ENCODE peak calls at places on chromosomes 1 and 21, in four cellular contexts. D is hepatocyte, E is spleen, O is transverse colon. P is an unnamed sample.

GRCh38 chr1:58975888-58976287 is 192.0 kb upstream of the JUN start:
- DNase-seq in D (peak; percentile 23), E (no peak), O (no peak), P (no peak)

GRCh38 chr1:234089396-234089795 is 184.9 kb downstream of the SLC35F3 start:
- DNase-seq in D (no peak), E (no peak), O (no peak), P (no peak)

GRCh38 chr1:25442178-25442577 is 11.5 kb downstream of the MACO1 start:
- DNase-seq in D (peak; percentile 48), E (no peak), O (no peak), P (no peak)

GRCh38 chr1:109927908-109928307 is 17.3 kb downstream of the CSF1 start:
- DNase-seq in D (peak; percentile 56), E (no peak), O (peak; percentile 72), P (no peak)

GRCh38 chr1:229624906-229625871 is 733 bp downstream of the TAF5L start:
- DNase-seq in D (peak; percentile 86), E (peak; percentile 90), O (peak; percentile 71), P (peak; percentile 84)

GRCh38 chr1:235206533-235207201 is 45.6 kb upstream of the RBM34 start:
- DNase-seq in D (no peak), E (no peak), O (no peak), P (no peak)

GRCh38 chr1:18385239-18385790 is 95.4 kb upstream of the KLHDC7A start:
- DNase-seq in D (peak; percentile 76), E (no peak), O (no peak), P (no peak)

GRCh38 chr21:38314534-38314933 is 57.7 kb downstream of the KCNJ15 start:
- DNase-seq in D (no peak), E (no peak), O (no peak), P (no peak)

GRCh38 chr1:29322861-29323585 is 86.7 kb downstream of the PTPRU start:
- DNase-seq in D (no peak), E (peak; percentile 61), O (no peak), P (peak; percentile 51)

GRCh38 chr1:79105499-79105898 is 99.0 kb upstream of the ADGRL4 start:
- DNase-seq in D (no peak), E (no peak), O (no peak), P (no peak)

GRCh38 chr21:14916676-14917141 is 148.1 kb downstream of the NRIP1 start:
- DNase-seq in D (peak; percentile 17), E (no peak), O (peak; percentile 10), P (no peak)
- H3K4me3 ChIP-seq in D (no peak overlapping the region), E (no peak overlapping the region), O (no peak overlapping the region), P (no peak overlapping the region)

GRCh38 chr1:202007703-202008489 is 2.5 kb upstream of the ELF3 start:
- DNase-seq in D (peak; percentile 93), E (peak; percentile 41), O (peak; percentile 90), P (peak; percentile 90)
- H3K4me1 ChIP-seq in D (peaks cover 38% of the 10 kb centered on the region), E (no peaks in the 10 kb centered on the region), O (no peaks in the 10 kb centered on the region), P (no peaks in the 10 kb centered on the region)

GRCh38 chr1:220881918-220882891 is 3.0 kb downstream of the HLX start:
- DNase-seq in D (no peak), E (peak; percentile 86), O (peak; percentile 46), P (no peak)
- H3K4me3 ChIP-seq in D (no peak overlapping the region), E (peak overlapping the region; percentile 73), O (peak overlapping the region; percentile 67), P (peak overlapping the region; percentile 70)

GRCh38 chr1:91737650-91738049 is 148.3 kb downstream of the TGFBR3 start:
- DNase-seq in D (no peak), E (no peak), O (no peak), P (no peak)
- H3K4me1 ChIP-seq in D (peaks cover 33% of the 10 kb centered on the region), E (peaks cover 33% of the 10 kb centered on the region), O (peaks cover 9% of the 10 kb centered on the region), P (peaks cover 19% of the 10 kb centered on the region)

GRCh38 chr21:42311160-42311559 is 4.0 kb downstream of the TFF3 start:
- DNase-seq in D (no peak), E (peak; percentile 61), O (no peak), P (no peak)

GRCh38 chr21:42310411-42311001 is 4.7 kb downstream of the TFF3 start:
- DNase-seq in D (no peak), E (peak; percentile 61), O (no peak), P (peak; percentile 61)

GRCh38 chr21:42313501-42313969 is 1.7 kb downstream of the TFF3 start:
- DNase-seq in D (no peak), E (no peak), O (peak; percentile 66), P (peak; percentile 63)

GRCh38 chr21:42312626-42313104 is 2.5 kb downstream of the TFF3 start:
- DNase-seq in D (no peak), E (peak; percentile 69), O (no peak), P (no peak)

GRCh38 chr21:42311816-42312625 is 3.2 kb downstream of the TFF3 start:
- DNase-seq in D (no peak), E (peak; percentile 73), O (no peak), P (no peak)
- H3K4me3 ChIP-seq in D (no peak overlapping the region), E (peak overlapping the region; percentile 31), O (peak overlapping the region; percentile 28), P (no peak overlapping the region)

DNA sequence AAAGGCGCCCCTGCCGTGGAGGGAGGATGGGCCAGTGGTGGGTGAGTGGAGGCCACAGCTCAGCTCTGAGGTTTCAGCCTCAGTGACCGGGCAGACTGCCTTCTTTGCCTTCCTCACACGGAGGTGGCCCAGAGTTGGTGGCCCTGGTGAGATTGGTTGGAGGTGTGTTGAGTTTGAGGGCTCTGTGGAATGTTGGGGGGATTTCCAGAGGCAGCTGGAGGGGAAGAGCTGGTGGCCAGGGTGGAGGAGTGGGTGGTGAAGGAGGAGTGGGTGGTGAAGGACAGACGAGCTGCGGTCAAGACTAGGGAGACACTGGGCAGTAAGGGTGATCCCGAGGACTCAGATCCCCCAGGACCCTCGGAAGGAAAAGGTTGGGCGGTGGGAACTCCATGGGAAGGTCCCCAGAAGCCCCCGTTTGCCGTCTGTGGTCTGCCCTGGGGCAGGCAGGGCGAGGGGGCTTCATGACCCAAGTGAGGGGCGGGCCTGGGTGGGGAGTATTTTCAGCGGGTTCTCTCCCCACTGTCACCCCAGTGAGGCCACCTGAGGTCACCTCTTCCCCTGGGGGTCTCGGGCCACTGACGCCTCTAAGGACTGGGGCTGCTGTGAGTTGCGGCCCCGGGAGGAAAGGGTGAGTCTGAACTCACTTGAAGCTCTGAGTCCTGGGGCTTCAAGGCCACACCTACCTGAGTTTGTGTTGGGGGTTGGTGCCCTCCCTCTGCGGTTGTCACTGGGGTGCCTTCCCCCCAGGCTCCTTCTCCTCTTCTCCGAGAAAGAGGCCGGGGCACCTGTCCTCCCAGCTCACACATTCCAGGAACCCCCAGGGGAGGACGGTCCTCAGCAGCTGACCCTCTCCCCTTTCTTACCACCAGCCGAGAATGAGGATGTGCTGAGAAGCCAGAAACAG is 22.7 kb upstream of the PIK3CD start:
- DNase-seq in D (no peak), E (peak; percentile 91), O (no peak), P (no peak)
- H3K4me1 ChIP-seq in D (no peaks in the 10 kb centered on the region), E (peaks cover 62% of the 10 kb centered on the region), O (no peaks in the 10 kb centered on the region), P (no peaks in the 10 kb centered on the region)

GRCh38 chr1:157992813-157993178 is 649 bp upstream of the KIRREL1 start:
- DNase-seq in D (no peak), E (no peak), O (no peak), P (no peak)

GRCh38 chr1:157993179-157994080 is at the start of gene KIRREL1:
- DNase-seq in D (peak; percentile 86), E (peak; percentile 70), O (peak; percentile 50), P (peak; percentile 81)

GRCh38 chr1:157994081-157994581 is 686 bp downstream of the KIRREL1 start:
- DNase-seq in D (peak; percentile 55), E (no peak), O (no peak), P (no peak)

GRCh38 chr1:157994704-157995540 is 1.5 kb downstream of the KIRREL1 start:
- DNase-seq in D (no peak), E (no peak), O (peak; percentile 20), P (no peak)

GRCh38 chr1:157992031-157992568 is 1.3 kb upstream of the KIRREL1 start:
- DNase-seq in D (peak; percentile 86), E (no peak), O (peak; percentile 67), P (peak; percentile 72)
- H3K4me3 ChIP-seq in D (no peak overlapping the region), E (no peak overlapping the region), O (no peak overlapping the region), P (no peak overlapping the region)

GRCh38 chr1:195765099-195765498 is 843.1 kb downstream of the KCNT2 start:
- DNase-seq in D (no peak), E (no peak), O (no peak), P (no peak)
- H3K4me1 ChIP-seq in D (no peaks in the 10 kb centered on the region), E (no peaks in the 10 kb centered on the region), O (no peaks in the 10 kb centered on the region), P (no peaks in the 10 kb centered on the region)

GRCh38 chr1:175146535-175147213 is 45.9 kb downstream of the KIAA0040 start:
- DNase-seq in D (peak; percentile 81), E (peak; percentile 90), O (peak; percentile 68), P (peak; percentile 82)
- H3K4me3 ChIP-seq in D (no peak overlapping the region), E (no peak overlapping the region), O (no peak overlapping the region), P (no peak overlapping the region)

GRCh38 chr1:63878914-63879313 is 105.1 kb downstream of the ROR1 start:
- DNase-seq in D (no peak), E (no peak), O (no peak), P (no peak)
- H3K4me1 ChIP-seq in D (peaks cover 19% of the 10 kb centered on the region), E (peaks cover 11% of the 10 kb centered on the region), O (no peaks in the 10 kb centered on the region), P (no peaks in the 10 kb centered on the region)